ENCODE peak calls at places on chromosomes 16 and 17, in seven cellular contexts. A is uterus, I is prostate gland, E is AG04450, J is GM23338, Z is fibroblast of lung, Y is adrenal gland. U is an unnamed sample.

GRCh38 chr16:47726031-47726675 is 265.0 kb downstream of the PHKB start:
- DNase-seq in J (no peak), I (no peak), Z (peak), Y (no peak), A (no peak), E (no peak), U (no peak)

GRCh38 chr17:61201211-61201610 is 198.4 kb upstream of the TBX2 start:
- DNase-seq in I (no peak), J (no peak), A (no peak), E (peak), Y (no peak), Z (peak), U (no peak)

GRCh38 chr16:84228321-84228838 is 11.4 kb downstream of the KCNG4 start:
- DNase-seq in Z (peak), J (peak), I (no peak), Y (peak), A (peak), E (peak), U (peak)

GRCh38 chr16:10040136-10041080 is 141.8 kb downstream of the GRIN2A start:
- DNase-seq in J (peak), E (no peak), I (no peak), Y (no peak), Z (no peak), A (no peak), U (no peak)

GRCh38 chr16:23537390-23537789 is 19.8 kb downstream of the EARS2 start:
- DNase-seq in A (no peak), Z (no peak), I (no peak), J (no peak), E (no peak), Y (no peak), U (no peak)

GRCh38 chr16:57530531-57531252 is 5.7 kb downstream of the CCDC102A start:
- DNase-seq in Z (no peak), J (no peak), A (peak), I (no peak), E (no peak), Y (peak), U (no peak)

GRCh38 chr16:81487301-81487720 is 42.7 kb downstream of the CMIP start:
- DNase-seq in E (no peak), J (no peak), Z (no peak), I (no peak), A (no peak), Y (no peak), U (no peak)

GRCh38 chr16:675884-676564 is 553 bp downstream of the RHBDL1 start:
- DNase-seq in I (no peak), Z (no peak), J (peak), Y (no peak), E (no peak), A (no peak), U (no peak)

GRCh38 chr17:2402517-2402916 is 1.7 kb upstream of the MNT start:
- DNase-seq in Z (no peak), J (no peak), A (no peak), Y (no peak), I (no peak), E (no peak), U (no peak)

GRCh38 chr16:69703638-69704037 is 22.7 kb downstream of the NQO1 start:
- DNase-seq in J (no peak), I (no peak), A (no peak), Y (no peak), E (no peak), Z (peak), U (no peak)

GRCh38 chr17:32795339-32795979 is 81.5 kb downstream of the MYO1D start:
- DNase-seq in Y (no peak), I (no peak), Z (no peak), A (no peak), E (no peak), J (no peak), U (no peak)

GRCh38 chr16:30166202-30166902 is 17.1 kb upstream of the CORO1A start:
- DNase-seq in E (no peak), Y (no peak), I (no peak), J (no peak), A (no peak), Z (no peak), U (no peak)

GRCh38 chr17:71438631-71439146 is 682.1 kb upstream of the SOX9 start:
- DNase-seq in Y (no peak), A (no peak), I (no peak), Z (peak), J (no peak), E (peak), U (peak)

GRCh38 chr17:27315322-27315721 is 21.4 kb downstream of the WSB1 start:
- DNase-seq in J (no peak), E (peak), Z (peak), A (peak), Y (peak), I (peak), U (no peak)

GRCh38 chr16:83713597-83713996 is 94.2 kb upstream of the HSBP1 start:
- DNase-seq in E (no peak), A (no peak), I (no peak), J (peak), Z (no peak), Y (no peak), U (no peak)

GRCh38 chr17:7072406-7072805 is 7.6 kb downstream of the CLEC10A start:
- DNase-seq in I (no peak), J (no peak), E (no peak), Y (no peak), A (no peak), Z (no peak), U (no peak)

GRCh38 chr17:5635949-5636348 is 51.6 kb upstream of the NLRP1 start:
- DNase-seq in A (no peak), I (no peak), J (no peak), Y (no peak), E (no peak), Z (no peak), U (no peak)

GRCh38 chr17:7560172-7561027 is 1.3 kb upstream of the SENP3 start:
- DNase-seq in A (peak), E (no peak), Z (peak), I (peak), J (peak), Y (peak), U (no peak)

GRCh38 chr17:49497147-49498036 is 2.3 kb downstream of the NGFR start:
- DNase-seq in E (no peak), Y (no peak), Z (peak), A (peak), J (peak), I (peak), U (peak)

GRCh38 chr16:61871837-61872777 is 164.1 kb downstream of the CDH8 start:
- DNase-seq in Z (no peak), E (no peak), J (peak), I (no peak), Y (no peak), A (no peak), U (no peak)

GRCh38 chr17:49895812-49896211 is 47.9 kb upstream of the TAC4 start:
- DNase-seq in I (no peak), A (no peak), J (no peak), E (no peak), Z (no peak), Y (no peak), U (no peak)

GRCh38 chr17:64196626-64197025 is 66.4 kb downstream of the TEX2 start:
- DNase-seq in I (no peak), A (no peak), Z (peak), J (no peak), E (no peak), Y (no peak), U (peak)

GRCh38 chr16:21162661-21163151 is 4.2 kb downstream of the LDAF1 start:
- DNase-seq in E (no peak), J (no peak), Y (no peak), A (peak), I (peak), Z (peak), U (no peak)

GRCh38 chr16:12366313-12366712 is 389.8 kb downstream of the SNX29 start:
- DNase-seq in Y (no peak), J (no peak), I (no peak), Z (no peak), E (no peak), A (no peak), U (no peak)

GRCh38 chr16:24328835-24329418 is 72.8 kb downstream of the CACNG3 start:
- DNase-seq in Z (no peak), I (no peak), J (peak), A (no peak), Y (no peak), E (no peak), U (no peak)

GRCh38 chr17:17216776-17217175 is 10.6 kb upstream of the PLD6 start:
- DNase-seq in Z (no peak), E (no peak), Y (no peak), A (no peak), J (no peak), I (no peak), U (no peak)

GRCh38 chr16:85673529-85674417 is 15.0 kb downstream of the GINS2 start:
- DNase-seq in I (peak), Z (peak), A (no peak), Y (peak), J (no peak), E (peak), U (no peak)
- H3K27ac ChIP-seq in I (peak), Z (peak), A (no peak), Y (peak), J (peak), E (peak), U (peak)

GRCh38 chr17:19263621-19264010 is 26.4 kb downstream of the EPN2 start:
- DNase-seq in A (no peak), E (no peak), J (no peak), I (no peak), Y (peak), Z (peak), U (no peak)

GRCh38 chr17:19258371-19258770 is 21.2 kb downstream of the EPN2 start:
- DNase-seq in I (no peak), J (no peak), Z (no peak), A (no peak), E (no peak), Y (no peak), U (no peak)

GRCh38 chr17:19264277-19264676 is 27.1 kb downstream of the EPN2 start:
- DNase-seq in J (no peak), Y (no peak), A (no peak), I (no peak), E (no peak), Z (no peak), U (no peak)

GRCh38 chr17:19262650-19263620 is 25.8 kb downstream of the EPN2 start:
- DNase-seq in J (no peak), I (no peak), E (no peak), Y (no peak), Z (no peak), A (no peak), U (peak)

DNA sequence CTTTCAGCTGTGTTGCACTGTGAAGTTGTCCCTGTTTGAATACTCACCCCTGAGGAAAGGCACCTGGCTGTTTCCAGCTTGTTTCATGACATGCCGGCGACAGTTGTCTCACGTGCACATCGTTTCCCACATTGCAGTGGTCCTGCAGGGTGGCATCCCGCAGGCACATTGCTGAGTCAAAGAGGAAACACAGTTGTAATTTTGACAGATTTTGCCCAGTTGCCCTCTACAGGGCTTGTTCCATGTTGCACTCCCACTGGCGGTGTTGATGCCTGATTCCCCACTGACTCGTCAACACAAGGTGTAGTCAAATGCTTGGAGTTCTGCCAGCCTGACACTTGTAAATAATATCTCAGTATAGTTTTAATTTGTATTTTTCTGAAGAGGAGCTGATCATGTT is 23.8 kb downstream of the EPN2 start:
- DNase-seq in Z (no peak), I (no peak), A (no peak), J (no peak), E (no peak), Y (no peak), U (peak)
- TF ChIP-seq CTCF in Z (no peak), I (no peak), A (no peak), J (no peak), E (no peak), Y (peak), U (no peak)

GRCh38 chr17:55813944-55814343 is 63.1 kb downstream of the PCTP start:
- DNase-seq in E (no peak), I (no peak), J (no peak), Z (no peak), Y (no peak), A (no peak), U (no peak)
- H3K27ac ChIP-seq in E (no peak), I (no peak), J (no peak), Z (no peak), Y (no peak), A (no peak), U (no peak)

GRCh38 chr17:76103274-76104139 is at the start of gene EXOC7:
- DNase-seq in E (peak), I (peak), A (peak), Z (peak), Y (peak), J (peak), U (peak)
- TF ChIP-seq CTCF in E (no peak), I (peak), A (no peak), Z (no peak), Y (peak), J (no peak), U (no peak)

GRCh38 chr16:15960124-15960971 is 10.9 kb downstream of the ABCC1 start:
- DNase-seq in A (no peak), I (no peak), Z (no peak), J (peak), E (no peak), Y (no peak), U (no peak)
- H3K27ac ChIP-seq in A (no peak), I (no peak), Z (no peak), J (peak), E (peak), Y (no peak), U (peak)

DNA sequence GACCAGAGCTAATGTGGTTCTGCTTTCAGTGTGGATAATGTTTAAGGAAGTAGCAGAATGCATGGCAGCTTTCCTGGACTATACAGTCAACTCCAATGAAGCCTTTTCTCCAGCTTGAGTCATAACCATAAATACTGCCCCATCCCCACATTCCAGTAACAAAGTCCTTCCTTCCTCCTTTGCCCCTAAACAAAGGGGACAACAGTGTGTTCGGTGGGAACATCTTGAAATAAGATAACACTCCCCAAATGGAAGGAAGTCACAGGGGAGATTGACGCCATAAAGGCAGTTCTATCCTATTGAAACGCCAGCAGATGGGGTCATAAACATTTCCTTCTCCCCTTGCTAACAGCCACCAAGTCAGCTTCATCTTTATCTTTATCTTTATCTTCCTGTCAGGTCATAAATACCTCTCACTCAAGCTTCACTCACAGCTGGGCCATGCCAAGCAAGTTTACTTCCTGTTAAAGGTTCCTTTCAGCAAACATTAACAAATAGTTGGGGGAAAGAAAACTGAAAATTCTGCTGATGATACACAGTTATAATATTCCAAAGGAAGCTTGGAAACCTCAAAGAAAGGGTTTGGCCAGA is 136.7 kb downstream of the SNX11 start:
- DNase-seq in A (no peak), I (no peak), Y (no peak), J (no peak), Z (no peak), E (no peak), U (no peak)
- TF ChIP-seq CTCF in A (no peak), I (no peak), Y (no peak), J (peak), Z (no peak), E (no peak), U (no peak)

DNA sequence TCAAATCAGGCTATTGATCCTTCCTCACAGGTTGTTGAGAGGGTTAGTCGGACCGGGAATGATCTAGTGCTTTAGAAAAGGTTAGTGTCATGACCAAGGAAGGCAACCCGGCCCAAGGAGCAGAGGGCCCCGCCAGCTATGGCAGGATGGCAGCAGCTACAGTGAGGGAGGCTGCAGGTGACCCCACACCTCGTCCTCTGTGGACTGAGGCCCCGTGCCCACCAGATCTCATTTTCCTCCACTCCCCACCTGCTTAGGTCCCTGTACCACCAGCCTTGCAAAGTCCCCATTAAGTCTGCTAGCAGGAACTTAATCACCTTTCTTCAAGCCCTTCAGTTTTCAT is 107.5 kb downstream of the CCDC182 start:
- DNase-seq in Z (no peak), I (no peak), Y (no peak), J (no peak), E (no peak), A (no peak), U (no peak)
- H3K27ac ChIP-seq in Z (no peak), I (no peak), Y (no peak), J (no peak), E (peak), A (no peak), U (peak)

DNA sequence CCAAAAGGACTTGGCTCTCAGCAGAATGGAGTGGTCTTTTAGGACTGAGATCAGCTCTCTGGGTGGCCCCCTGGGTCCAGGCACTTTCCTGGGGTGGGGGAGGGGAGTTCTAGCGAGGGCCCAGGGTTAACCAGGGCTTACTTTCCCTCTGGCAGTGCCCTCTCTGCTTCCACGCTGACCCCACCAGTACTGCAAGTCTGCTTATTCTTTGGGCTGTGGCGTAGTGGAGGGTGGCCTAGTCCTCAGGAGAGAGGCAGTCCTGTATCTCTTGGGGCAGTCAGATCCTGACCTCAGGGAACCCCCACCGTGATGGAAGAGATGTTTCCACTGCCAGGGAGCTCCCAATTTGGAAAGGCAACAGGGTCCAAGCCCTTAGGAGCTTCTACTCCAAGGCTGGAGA is 79.4 kb downstream of the CCDC182 start:
- DNase-seq in E (no peak), J (peak), A (peak), Y (peak), Z (no peak), I (no peak), U (no peak)
- TF ChIP-seq CTCF in E (no peak), J (no peak), A (no peak), Y (no peak), Z (no peak), I (no peak), U (no peak)

GRCh38 chr17:38914741-38915638 is 10.4 kb upstream of the LASP1NB start:
- DNase-seq in Y (no peak), Z (no peak), J (peak), E (no peak), I (no peak), A (peak), U (no peak)
- H3K27ac ChIP-seq in Y (no peak), Z (no peak), J (no peak), E (peak), I (no peak), A (peak), U (peak)

DNA sequence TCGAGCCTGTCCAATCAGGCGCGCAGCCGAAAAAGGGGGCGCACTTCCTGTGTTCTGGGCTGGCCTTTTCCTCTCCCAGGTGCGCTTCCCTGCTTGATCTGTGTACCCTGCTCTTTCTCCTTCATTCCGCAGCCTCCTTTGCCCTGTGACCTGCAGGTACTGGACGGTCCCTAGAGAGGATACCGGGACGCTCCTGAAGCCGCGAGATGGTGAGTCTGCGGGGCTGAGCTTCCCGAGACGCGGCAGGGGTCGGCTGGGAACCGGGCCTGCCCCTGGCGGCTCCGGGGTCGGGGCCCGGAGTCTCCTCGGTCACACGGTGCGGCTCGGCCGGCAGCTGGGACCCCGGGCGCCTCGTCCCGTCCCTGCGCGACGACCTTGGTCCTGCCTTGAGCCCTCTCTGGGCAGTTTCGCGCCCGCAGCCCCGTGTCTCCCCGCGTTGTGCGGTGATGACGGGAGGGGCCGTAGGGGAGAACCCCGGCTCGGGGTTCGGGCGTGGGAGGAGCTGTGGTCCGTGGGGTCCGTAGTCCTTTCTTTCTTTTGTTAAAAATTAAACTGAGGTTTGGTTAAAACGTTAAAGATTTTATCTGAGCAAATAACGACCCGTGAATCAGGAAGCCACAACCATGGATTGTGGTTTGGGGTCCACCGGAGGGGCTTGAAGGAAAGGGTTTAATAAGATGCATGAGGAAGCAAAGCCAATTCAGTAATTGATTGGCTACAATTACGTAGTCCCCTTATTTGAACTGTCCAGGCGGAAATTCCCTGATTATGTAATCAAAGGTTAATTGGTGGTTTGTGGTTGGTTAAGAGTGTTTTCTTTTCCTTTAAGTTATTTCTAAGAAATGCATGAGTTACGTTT is 172.8 kb upstream of the ZNF267 start:
- DNase-seq in Y (peak), J (peak), I (peak), Z (peak), A (peak), E (no peak), U (no peak)
- TF ChIP-seq CTCF in Y (no peak), J (no peak), I (no peak), Z (peak), A (no peak), E (peak), U (no peak)

U was measured in RWPE1.